ENCODE peak calls at places on chromosomes 4 and X, in six cellular contexts. L is tibial nerve, N is prostate gland, F is vagina, J is kidney, A is gastrocnemius medialis. K is an unnamed sample.
A peak's percentile ranks its signal among the peaks of the same experiment; 100 is the strongest.

GRCh38 chr4:55907469-55907868 is 41.3 kb upstream of the CEP135 start:
- DNase-seq in L (no peak), N (no peak), F (no peak), J (no peak), A (no peak), K (no peak)

GRCh38 chrX:78168065-78168464 is 28.6 kb upstream of the TAF9B start:
- DNase-seq in L (no peak), N (no peak), F (no peak), J (no peak), A (no peak), K (no peak)

GRCh38 chr4:74934822-74935326 is 2.0 kb downstream of the PARM1 start:
- DNase-seq in L (no peak), N (no peak), F (no peak), J (no peak), A (no peak), K (no peak)

GRCh38 chr4:89586318-89586717 is 250.6 kb downstream of the SNCA start:
- DNase-seq in L (no peak), N (no peak), F (no peak), J (no peak), A (no peak), K (no peak)

GRCh38 chr4:39043697-39044363 is 11.6 kb upstream of the TMEM156 start:
- DNase-seq in L (no peak), N (no peak), F (no peak), J (no peak), A (no peak), K (no peak)

GRCh38 chrX:68114573-68115199 is 318.6 kb downstream of the OPHN1 start:
- DNase-seq in L (no peak), N (no peak), F (no peak), J (no peak), A (no peak), K (no peak)

GRCh38 chr4:83082777-83083176 is 31.8 kb downstream of the PLAC8 start:
- DNase-seq in L (no peak), N (no peak), F (no peak), J (no peak), A (no peak), K (no peak)

GRCh38 chr4:182576609-182577289 is 333.5 kb downstream of the TENM3 start:
- DNase-seq in L (no peak), N (no peak), F (no peak), J (no peak), A (no peak), K (no peak)

GRCh38 chrX:23694606-23695005 is 27.3 kb downstream of the PRDX4 start:
- DNase-seq in L (peak; percentile 18), N (peak; percentile 46), F (no peak), J (no peak), A (peak; percentile 35), K (peak; percentile 2)

GRCh38 chr4:56914336-56914735 is 6.6 kb downstream of the REST start:
- DNase-seq in L (no peak), N (no peak), F (no peak), J (no peak), A (no peak), K (no peak)
- H3K4me1 ChIP-seq in L (peaks cover 71% of the 10 kb centered on the region), N (peaks cover 6% of the 10 kb centered on the region), F (peaks cover 70% of the 10 kb centered on the region), J (peaks cover 4% of the 10 kb centered on the region), A (peaks cover 16% of the 10 kb centered on the region), K (peaks cover 53% of the 10 kb centered on the region)

GRCh38 chrX:17750436-17750835 is 13.1 kb downstream of the SCML1 start:
- DNase-seq in L (no peak), N (no peak), F (no peak), J (no peak), A (no peak), K (no peak)
- H3K4me1 ChIP-seq in L (no peaks in the 10 kb centered on the region), N (no peaks in the 10 kb centered on the region), F (no peaks in the 10 kb centered on the region), J (no peaks in the 10 kb centered on the region), A (no peaks in the 10 kb centered on the region), K (no peaks in the 10 kb centered on the region)

DNA sequence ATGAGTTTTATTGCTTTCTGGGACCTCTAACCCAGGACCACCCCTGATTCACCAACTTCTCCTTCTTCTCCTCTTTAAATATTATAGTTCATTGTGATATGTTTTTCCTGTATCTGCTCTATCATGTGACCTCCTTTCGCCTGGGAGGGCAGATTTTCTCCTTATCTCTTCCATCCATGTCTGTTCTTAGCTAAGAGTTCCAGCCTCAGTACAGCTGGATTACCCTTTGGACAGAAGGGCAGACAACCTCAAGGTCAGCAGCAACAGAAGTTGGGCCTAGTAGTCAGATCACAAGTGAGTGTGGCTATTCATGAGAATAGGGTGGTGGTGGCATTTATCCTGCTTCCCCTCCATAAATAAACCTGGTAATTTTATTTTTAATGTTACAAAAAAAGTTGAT is 5.7 kb upstream of the XK start:
- DNase-seq in L (no peak), N (no peak), F (no peak), J (no peak), A (no peak), K (no peak)
- H3K4me1 ChIP-seq in L (no peaks in the 10 kb centered on the region), N (no peaks in the 10 kb centered on the region), F (no peaks in the 10 kb centered on the region), J (no peaks in the 10 kb centered on the region), A (peaks cover 4% of the 10 kb centered on the region), K (no peaks in the 10 kb centered on the region)

GRCh38 chrX:154731203-154731602 is 19.7 kb downstream of the GAB3 start:
- DNase-seq in L (no peak), N (no peak), F (no peak), J (no peak), A (no peak), K (no peak)

GRCh38 chrX:154733072-154733425 is 17.8 kb downstream of the GAB3 start:
- DNase-seq in L (no peak), N (no peak), F (no peak), J (no peak), A (no peak), K (no peak)

GRCh38 chrX:154732421-154733071 is 18.3 kb downstream of the GAB3 start:
- DNase-seq in L (no peak), N (no peak), F (no peak), J (no peak), A (no peak), K (no peak)

GRCh38 chrX:154730271-154730883 is 20.5 kb downstream of the GAB3 start:
- DNase-seq in L (no peak), N (no peak), F (no peak), J (peak; percentile 74), A (no peak), K (no peak)

GRCh38 chrX:154731881-154732280 is 19.0 kb downstream of the GAB3 start:
- DNase-seq in L (no peak), N (no peak), F (no peak), J (no peak), A (no peak), K (no peak)
- H3K4me1 ChIP-seq in L (peaks cover 98% of the 10 kb centered on the region), N (no peaks in the 10 kb centered on the region), F (peaks cover 44% of the 10 kb centered on the region), J (peaks cover 47% of the 10 kb centered on the region), A (peaks cover 64% of the 10 kb centered on the region), K (peaks cover 96% of the 10 kb centered on the region)

K was measured in thoracic aorta.